ENCODE peak calls at places on chromosomes 12 and 14, in seven cellular contexts. One of them, this sample, is unnamed.

GRCh38 chr12:130613131-130613530 is 103.0 kb downstream of the RIMBP2 start:
- DNase-seq in fibroblast of lung: no peak
- DNase-seq in cardiac muscle cell: no peak
- DNase-seq in A549: no peak
- DNase-seq in fibroblast of mammary gland: no peak
- DNase-seq in epithelial cell of esophagus: no peak
- DNase-seq in cardiac fibroblast: no peak
- DNase-seq in this sample: no peak

GRCh38 chr12:27469161-27469560 is 22.6 kb downstream of the SMCO2 start:
- DNase-seq in fibroblast of lung: no peak
- DNase-seq in cardiac muscle cell: no peak
- DNase-seq in A549: no peak
- DNase-seq in fibroblast of mammary gland: no peak
- DNase-seq in epithelial cell of esophagus: no peak
- DNase-seq in cardiac fibroblast: no peak
- DNase-seq in this sample: no peak

GRCh38 chr12:51240971-51241370 is 2.3 kb downstream of the DAZAP2 start:
- DNase-seq in fibroblast of lung: peak; percentile 67
- DNase-seq in cardiac muscle cell: no peak
- DNase-seq in A549: no peak
- DNase-seq in fibroblast of mammary gland: peak; percentile 45
- DNase-seq in epithelial cell of esophagus: peak; percentile 49
- DNase-seq in cardiac fibroblast: peak; percentile 51
- DNase-seq in this sample: peak; percentile 73

GRCh38 chr12:117853600-117853999 is 115.2 kb downstream of the KSR2 start:
- DNase-seq in fibroblast of lung: peak; percentile 10
- DNase-seq in cardiac muscle cell: no peak
- DNase-seq in A549: peak; percentile 45
- DNase-seq in fibroblast of mammary gland: peak; percentile 41
- DNase-seq in epithelial cell of esophagus: peak; percentile 70
- DNase-seq in cardiac fibroblast: no peak
- DNase-seq in this sample: no peak

GRCh38 chr14:93083898-93084297 is 31.8 kb downstream of the ITPK1 start:
- DNase-seq in fibroblast of lung: no peak
- DNase-seq in cardiac muscle cell: no peak
- DNase-seq in A549: no peak
- DNase-seq in fibroblast of mammary gland: no peak
- DNase-seq in epithelial cell of esophagus: no peak
- DNase-seq in cardiac fibroblast: no peak
- DNase-seq in this sample: no peak

GRCh38 chr12:109202770-109203169 is 86.4 kb downstream of the ACACB start:
- DNase-seq in fibroblast of lung: no peak
- DNase-seq in cardiac muscle cell: no peak
- DNase-seq in A549: no peak
- DNase-seq in fibroblast of mammary gland: peak; percentile 20
- DNase-seq in epithelial cell of esophagus: peak; percentile 12
- DNase-seq in cardiac fibroblast: no peak
- DNase-seq in this sample: peak; percentile 48

GRCh38 chr14:91401751-91402150 is 15.9 kb downstream of the CCDC88C start:
- DNase-seq in fibroblast of lung: no peak
- DNase-seq in cardiac muscle cell: no peak
- DNase-seq in A549: no peak
- DNase-seq in fibroblast of mammary gland: no peak
- DNase-seq in epithelial cell of esophagus: no peak
- DNase-seq in cardiac fibroblast: no peak
- DNase-seq in this sample: no peak

GRCh38 chr12:15719230-15719629 is 70.0 kb downstream of the EPS8 start:
- DNase-seq in fibroblast of lung: no peak
- DNase-seq in cardiac muscle cell: no peak
- DNase-seq in A549: no peak
- DNase-seq in fibroblast of mammary gland: peak; percentile 42
- DNase-seq in epithelial cell of esophagus: peak; percentile 23
- DNase-seq in cardiac fibroblast: peak; percentile 51
- DNase-seq in this sample: peak; percentile 45

GRCh38 chr12:38956337-38956736 is 50.9 kb upstream of the CPNE8 start:
- DNase-seq in fibroblast of lung: peak; percentile 87
- DNase-seq in cardiac muscle cell: no peak
- DNase-seq in A549: no peak
- DNase-seq in fibroblast of mammary gland: no peak
- DNase-seq in epithelial cell of esophagus: peak; percentile 62
- DNase-seq in cardiac fibroblast: peak; percentile 82
- DNase-seq in this sample: no peak

GRCh38 chr14:91606851-91607250 is 96.7 kb upstream of the PPP4R3A start:
- DNase-seq in fibroblast of lung: no peak
- DNase-seq in cardiac muscle cell: no peak
- DNase-seq in A549: no peak
- DNase-seq in fibroblast of mammary gland: peak; percentile 45
- DNase-seq in epithelial cell of esophagus: peak; percentile 70
- DNase-seq in cardiac fibroblast: peak; percentile 10
- DNase-seq in this sample: peak; percentile 39

GRCh38 chr14:29788093-29788492 is 139.6 kb downstream of the PRKD1 start:
- DNase-seq in fibroblast of lung: no peak
- DNase-seq in cardiac muscle cell: no peak
- DNase-seq in A549: no peak
- DNase-seq in fibroblast of mammary gland: no peak
- DNase-seq in epithelial cell of esophagus: no peak
- DNase-seq in cardiac fibroblast: no peak
- DNase-seq in this sample: no peak

GRCh38 chr12:26740348-26740747 is 92.6 kb downstream of the ITPR2 start:
- DNase-seq in fibroblast of lung: no peak
- DNase-seq in cardiac muscle cell: no peak
- DNase-seq in A549: no peak
- DNase-seq in fibroblast of mammary gland: no peak
- DNase-seq in epithelial cell of esophagus: no peak
- DNase-seq in cardiac fibroblast: no peak
- DNase-seq in this sample: no peak

GRCh38 chr12:22971771-22972191 is 346.8 kb downstream of the ETNK1 start:
- DNase-seq in fibroblast of lung: no peak
- DNase-seq in cardiac muscle cell: no peak
- DNase-seq in A549: no peak
- DNase-seq in fibroblast of mammary gland: peak; percentile 72
- DNase-seq in epithelial cell of esophagus: no peak
- DNase-seq in cardiac fibroblast: no peak
- DNase-seq in this sample: peak; percentile 43

GRCh38 chr12:98431089-98431488 is 84.3 kb upstream of the TMPO start:
- DNase-seq in fibroblast of lung: no peak
- DNase-seq in cardiac muscle cell: no peak
- DNase-seq in A549: no peak
- DNase-seq in fibroblast of mammary gland: no peak
- DNase-seq in epithelial cell of esophagus: no peak
- DNase-seq in cardiac fibroblast: no peak
- DNase-seq in this sample: no peak

GRCh38 chr12:67832155-67832554 is 157.1 kb upstream of the IFNG-AS1 start:
- DNase-seq in fibroblast of lung: no peak
- DNase-seq in cardiac muscle cell: no peak
- DNase-seq in A549: no peak
- DNase-seq in fibroblast of mammary gland: no peak
- DNase-seq in epithelial cell of esophagus: no peak
- DNase-seq in cardiac fibroblast: no peak
- DNase-seq in this sample: no peak

GRCh38 chr14:49306152-49306751 is 279.9 kb downstream of the RPS29 start:
- DNase-seq in fibroblast of lung: peak; percentile 2
- DNase-seq in cardiac muscle cell: peak; percentile 51
- DNase-seq in A549: peak; percentile 5
- DNase-seq in fibroblast of mammary gland: peak; percentile 46
- DNase-seq in epithelial cell of esophagus: peak; percentile 16
- DNase-seq in cardiac fibroblast: peak; percentile 51
- DNase-seq in this sample: peak; percentile 10

GRCh38 chr12:14264777-14265176 is 100.7 kb upstream of the ATF7IP start:
- DNase-seq in fibroblast of lung: no peak
- DNase-seq in cardiac muscle cell: no peak
- DNase-seq in A549: no peak
- DNase-seq in fibroblast of mammary gland: no peak
- DNase-seq in epithelial cell of esophagus: peak; percentile 66
- DNase-seq in cardiac fibroblast: no peak
- DNase-seq in this sample: no peak

GRCh38 chr12:18966927-18967326 is 162.6 kb upstream of the PLEKHA5 start:
- DNase-seq in fibroblast of lung: no peak
- DNase-seq in cardiac muscle cell: no peak
- DNase-seq in A549: no peak
- DNase-seq in fibroblast of mammary gland: no peak
- DNase-seq in epithelial cell of esophagus: no peak
- DNase-seq in cardiac fibroblast: no peak
- DNase-seq in this sample: no peak

GRCh38 chr12:130154276-130154675 is 8.0 kb upstream of the FZD10 start:
- DNase-seq in fibroblast of lung: no peak
- DNase-seq in cardiac muscle cell: no peak
- DNase-seq in A549: no peak
- DNase-seq in fibroblast of mammary gland: no peak
- DNase-seq in epithelial cell of esophagus: no peak
- DNase-seq in cardiac fibroblast: no peak
- DNase-seq in this sample: no peak

GRCh38 chr12:53062977-53063707 is 13.3 kb downstream of the TNS2 start:
- DNase-seq in fibroblast of lung: no peak
- DNase-seq in cardiac muscle cell: no peak
- DNase-seq in A549: no peak
- DNase-seq in fibroblast of mammary gland: no peak
- DNase-seq in epithelial cell of esophagus: no peak
- DNase-seq in cardiac fibroblast: no peak
- DNase-seq in this sample: peak; percentile 25

GRCh38 chr12:53060721-53061276 is 10.9 kb downstream of the TNS2 start:
- DNase-seq in fibroblast of lung: no peak
- DNase-seq in cardiac muscle cell: no peak
- DNase-seq in A549: no peak
- DNase-seq in fibroblast of mammary gland: no peak
- DNase-seq in epithelial cell of esophagus: no peak
- DNase-seq in cardiac fibroblast: no peak
- DNase-seq in this sample: no peak

GRCh38 chr12:53060064-53060720 is 10.3 kb downstream of the TNS2 start:
- DNase-seq in fibroblast of lung: no peak
- DNase-seq in cardiac muscle cell: no peak
- DNase-seq in A549: no peak
- DNase-seq in fibroblast of mammary gland: no peak
- DNase-seq in epithelial cell of esophagus: no peak
- DNase-seq in cardiac fibroblast: no peak
- DNase-seq in this sample: no peak

GRCh38 chr12:53062011-53062961 is 12.4 kb downstream of the TNS2 start:
- DNase-seq in fibroblast of lung: no peak
- DNase-seq in cardiac muscle cell: no peak
- DNase-seq in A549: no peak
- DNase-seq in fibroblast of mammary gland: no peak
- DNase-seq in epithelial cell of esophagus: no peak
- DNase-seq in cardiac fibroblast: no peak
- DNase-seq in this sample: no peak

GRCh38 chr12:53061404-53062010 is 11.6 kb downstream of the TNS2 start:
- DNase-seq in fibroblast of lung: no peak
- DNase-seq in cardiac muscle cell: no peak
- DNase-seq in A549: peak; percentile 55
- DNase-seq in fibroblast of mammary gland: no peak
- DNase-seq in epithelial cell of esophagus: no peak
- DNase-seq in cardiac fibroblast: no peak
- DNase-seq in this sample: no peak
- TF ChIP-seq CTCF in fibroblast of lung: no peak
- TF ChIP-seq CTCF in cardiac muscle cell: peak; percentile 22
- TF ChIP-seq CTCF in A549: peak; percentile 44
- TF ChIP-seq CTCF in fibroblast of mammary gland: no peak
- TF ChIP-seq CTCF in epithelial cell of esophagus: peak; percentile 47
- TF ChIP-seq CTCF in cardiac fibroblast: peak; percentile 15
- TF ChIP-seq CTCF in this sample: peak; percentile 13

DNA sequence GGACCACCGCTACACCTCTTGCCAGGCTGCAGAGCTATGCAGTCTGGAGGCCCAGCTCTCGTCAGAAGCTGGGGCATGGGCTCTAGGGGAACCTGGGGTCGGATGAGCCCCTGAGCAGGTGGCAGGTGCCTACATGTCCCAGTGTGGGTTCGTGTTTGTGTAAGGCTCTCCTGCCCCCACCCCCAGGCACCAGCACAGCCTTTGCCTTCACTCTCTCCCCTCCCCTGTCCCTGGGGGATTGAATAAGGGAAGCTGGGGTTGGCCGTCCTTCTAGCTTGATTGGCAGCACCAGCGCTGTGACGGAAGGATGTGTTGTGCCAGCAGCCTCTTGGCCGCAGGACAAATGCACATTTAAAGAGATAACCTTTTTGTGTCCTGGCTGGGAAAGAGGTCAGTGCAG is 34.8 kb upstream of the TSPAN9 start:
- DNase-seq in fibroblast of lung: no peak
- DNase-seq in cardiac muscle cell: no peak
- DNase-seq in A549: no peak
- DNase-seq in fibroblast of mammary gland: no peak
- DNase-seq in epithelial cell of esophagus: no peak
- DNase-seq in cardiac fibroblast: no peak
- DNase-seq in this sample: no peak
- H3K4me3 ChIP-seq in fibroblast of lung: no peak overlapping the region
- H3K4me3 ChIP-seq in cardiac muscle cell: no peak overlapping the region
- H3K4me3 ChIP-seq in A549: no peak overlapping the region
- H3K4me3 ChIP-seq in fibroblast of mammary gland: no peak overlapping the region
- H3K4me3 ChIP-seq in epithelial cell of esophagus: no peak overlapping the region
- H3K4me3 ChIP-seq in cardiac fibroblast: no peak overlapping the region
- H3K4me3 ChIP-seq in this sample: no peak overlapping the region

GRCh38 chr14:45526715-45527549 is 273.9 kb upstream of the MIS18BP1 start:
- DNase-seq in fibroblast of lung: no peak
- DNase-seq in cardiac muscle cell: peak; percentile 70
- DNase-seq in A549: peak; percentile 20
- DNase-seq in fibroblast of mammary gland: peak; percentile 6
- DNase-seq in epithelial cell of esophagus: peak; percentile 64
- DNase-seq in cardiac fibroblast: peak; percentile 17
- DNase-seq in this sample: no peak
- TF ChIP-seq CTCF in fibroblast of lung: no peak
- TF ChIP-seq CTCF in cardiac muscle cell: no peak
- TF ChIP-seq CTCF in A549: peak; percentile 42
- TF ChIP-seq CTCF in fibroblast of mammary gland: peak; percentile 22
- TF ChIP-seq CTCF in epithelial cell of esophagus: peak; percentile 83
- TF ChIP-seq CTCF in cardiac fibroblast: peak; percentile 30
- TF ChIP-seq CTCF in this sample: peak; percentile 16

GRCh38 chr12:12010277-12011031 is 60.3 kb upstream of the BCL2L14 start:
- DNase-seq in fibroblast of lung: peak; percentile 93
- DNase-seq in cardiac muscle cell: no peak
- DNase-seq in A549: no peak
- DNase-seq in fibroblast of mammary gland: peak; percentile 74
- DNase-seq in epithelial cell of esophagus: no peak
- DNase-seq in cardiac fibroblast: peak; percentile 43
- DNase-seq in this sample: peak; percentile 8

GRCh38 chr12:12008232-12008850 is 62.4 kb upstream of the BCL2L14 start:
- DNase-seq in fibroblast of lung: peak; percentile 47
- DNase-seq in cardiac muscle cell: no peak
- DNase-seq in A549: no peak
- DNase-seq in fibroblast of mammary gland: no peak
- DNase-seq in epithelial cell of esophagus: no peak
- DNase-seq in cardiac fibroblast: no peak
- DNase-seq in this sample: no peak

GRCh38 chr12:12015073-12015685 is 55.6 kb upstream of the BCL2L14 start:
- DNase-seq in fibroblast of lung: no peak
- DNase-seq in cardiac muscle cell: no peak
- DNase-seq in A549: no peak
- DNase-seq in fibroblast of mammary gland: no peak
- DNase-seq in epithelial cell of esophagus: no peak
- DNase-seq in cardiac fibroblast: no peak
- DNase-seq in this sample: no peak

GRCh38 chr12:12008931-12009611 is 61.7 kb upstream of the BCL2L14 start:
- DNase-seq in fibroblast of lung: peak; percentile 85
- DNase-seq in cardiac muscle cell: no peak
- DNase-seq in A549: no peak
- DNase-seq in fibroblast of mammary gland: peak; percentile 30
- DNase-seq in epithelial cell of esophagus: peak; percentile 76
- DNase-seq in cardiac fibroblast: peak; percentile 40
- DNase-seq in this sample: peak; percentile 21

DNA sequence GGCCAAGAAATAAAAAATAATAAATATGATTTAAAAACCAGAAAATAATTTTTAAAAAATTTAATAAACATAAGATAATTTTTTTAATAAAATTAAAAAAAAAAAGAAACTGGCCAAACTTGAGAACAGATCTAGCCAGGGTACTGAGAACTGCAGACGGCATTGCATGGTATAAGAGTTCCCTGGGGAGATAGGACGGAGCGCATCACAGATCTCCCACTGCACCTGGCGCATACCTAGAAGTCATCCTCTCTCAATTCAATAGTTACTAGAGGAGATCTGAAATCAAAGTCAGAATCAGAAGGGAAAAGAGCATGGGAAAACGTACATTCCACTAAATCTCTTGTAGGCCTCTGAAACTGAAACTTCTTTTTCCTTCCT is 58.9 kb upstream of the BCL2L14 start:
- DNase-seq in fibroblast of lung: no peak
- DNase-seq in cardiac muscle cell: no peak
- DNase-seq in A549: no peak
- DNase-seq in fibroblast of mammary gland: no peak
- DNase-seq in epithelial cell of esophagus: no peak
- DNase-seq in cardiac fibroblast: no peak
- DNase-seq in this sample: no peak
- H3K4me3 ChIP-seq in fibroblast of lung: no peak overlapping the region
- H3K4me3 ChIP-seq in cardiac muscle cell: no peak overlapping the region
- H3K4me3 ChIP-seq in A549: no peak overlapping the region
- H3K4me3 ChIP-seq in fibroblast of mammary gland: no peak overlapping the region
- H3K4me3 ChIP-seq in epithelial cell of esophagus: no peak overlapping the region
- H3K4me3 ChIP-seq in cardiac fibroblast: no peak overlapping the region
- H3K4me3 ChIP-seq in this sample: no peak overlapping the region